ENCODE peak calls at places on chromosome 22, in six cellular contexts. One of them, this sample, is unnamed.

GRCh38 chr22:45112136-45112879 is 51.4 kb upstream of the NUP50 start:
- DNase-seq in upper lobe of right lung: peak
- DNase-seq in uterus: no peak
- DNase-seq in kidney epithelial cell: no peak
- DNase-seq in right atrium auricular region: no peak
- DNase-seq in upper lobe of left lung: no peak
- DNase-seq in this sample: no peak

GRCh38 chr22:48258841-48259240 is 1496.4 kb downstream of the TBC1D22A start:
- DNase-seq in upper lobe of right lung: no peak
- DNase-seq in uterus: no peak
- DNase-seq in kidney epithelial cell: no peak
- DNase-seq in right atrium auricular region: no peak
- DNase-seq in upper lobe of left lung: no peak
- DNase-seq in this sample: no peak

GRCh38 chr22:42747701-42748513 is 27.2 kb upstream of the A4GALT start:
- DNase-seq in upper lobe of right lung: no peak
- DNase-seq in uterus: no peak
- DNase-seq in kidney epithelial cell: no peak
- DNase-seq in right atrium auricular region: no peak
- DNase-seq in upper lobe of left lung: no peak
- DNase-seq in this sample: no peak

GRCh38 chr22:42991010-42991651 is 23.8 kb downstream of the PACSIN2 start:
- DNase-seq in upper lobe of right lung: no peak
- DNase-seq in uterus: no peak
- DNase-seq in kidney epithelial cell: peak
- DNase-seq in right atrium auricular region: no peak
- DNase-seq in upper lobe of left lung: no peak
- DNase-seq in this sample: peak

GRCh38 chr22:48569476-48570233 is 1258.0 kb downstream of the BRD1 start:
- DNase-seq in upper lobe of right lung: no peak
- DNase-seq in uterus: no peak
- DNase-seq in kidney epithelial cell: no peak
- DNase-seq in right atrium auricular region: no peak
- DNase-seq in upper lobe of left lung: no peak
- DNase-seq in this sample: no peak

GRCh38 chr22:30857103-30857502 is 111.5 kb downstream of the MORC2 start:
- DNase-seq in upper lobe of right lung: no peak
- DNase-seq in uterus: no peak
- DNase-seq in kidney epithelial cell: no peak
- DNase-seq in right atrium auricular region: peak
- DNase-seq in upper lobe of left lung: no peak
- DNase-seq in this sample: no peak

GRCh38 chr22:49928185-49928495 is 9.7 kb downstream of the CRELD2 start:
- DNase-seq in upper lobe of right lung: no peak
- DNase-seq in uterus: no peak
- DNase-seq in kidney epithelial cell: no peak
- DNase-seq in right atrium auricular region: no peak
- DNase-seq in upper lobe of left lung: no peak
- DNase-seq in this sample: no peak

GRCh38 chr22:44181033-44181911 is 547 bp downstream of the PARVG start:
- DNase-seq in upper lobe of right lung: peak
- DNase-seq in uterus: no peak
- DNase-seq in kidney epithelial cell: no peak
- DNase-seq in right atrium auricular region: no peak
- DNase-seq in upper lobe of left lung: peak
- DNase-seq in this sample: peak

GRCh38 chr22:16915711-16916110 is 90.5 kb upstream of the XKR3 start:
- DNase-seq in upper lobe of right lung: no peak
- DNase-seq in uterus: no peak
- DNase-seq in kidney epithelial cell: no peak
- DNase-seq in right atrium auricular region: no peak
- DNase-seq in upper lobe of left lung: no peak
- DNase-seq in this sample: no peak
- TF ChIP-seq CTCF in upper lobe of right lung: no peak
- TF ChIP-seq CTCF in uterus: no peak
- TF ChIP-seq CTCF in kidney epithelial cell: no peak
- TF ChIP-seq CTCF in right atrium auricular region: no peak
- TF ChIP-seq CTCF in upper lobe of left lung: no peak
- TF ChIP-seq CTCF in this sample: no peak

DNA sequence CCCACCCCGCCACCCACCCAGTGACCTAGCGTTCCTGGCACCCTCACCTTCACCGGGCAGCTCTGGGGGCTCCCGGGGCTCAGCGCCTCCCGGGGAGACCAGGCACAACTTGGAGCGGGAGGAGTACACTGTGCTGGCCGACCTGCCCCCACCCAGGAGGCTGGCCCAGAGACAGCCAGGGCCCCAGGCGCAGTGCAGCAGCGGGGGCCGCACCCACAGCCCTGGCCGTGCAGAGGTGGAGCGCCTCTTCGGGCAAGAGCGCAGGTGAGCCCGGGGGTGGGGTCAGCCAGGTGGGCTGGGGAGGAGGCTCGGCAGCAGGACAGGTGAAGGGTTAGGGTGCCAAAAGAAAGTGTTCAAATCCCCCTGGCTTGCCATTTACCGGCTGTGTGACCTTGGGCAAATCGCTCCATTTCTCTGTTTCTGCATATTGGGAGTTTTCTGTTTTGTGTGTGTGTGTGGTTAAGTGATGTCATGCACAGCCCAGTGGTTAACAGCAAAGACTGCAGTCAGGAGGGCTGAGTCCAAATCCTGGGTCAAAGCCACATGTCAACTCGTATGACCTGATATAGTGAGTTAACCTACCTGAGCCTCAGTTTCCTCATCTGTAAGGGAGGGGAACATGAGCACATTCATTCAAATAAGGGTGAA is 29.5 kb downstream of the TRIOBP start:
- DNase-seq in upper lobe of right lung: no peak
- DNase-seq in uterus: no peak
- DNase-seq in kidney epithelial cell: no peak
- DNase-seq in right atrium auricular region: no peak
- DNase-seq in upper lobe of left lung: no peak
- DNase-seq in this sample: no peak
- TF ChIP-seq CTCF in upper lobe of right lung: no peak
- TF ChIP-seq CTCF in uterus: no peak
- TF ChIP-seq CTCF in kidney epithelial cell: peak
- TF ChIP-seq CTCF in right atrium auricular region: no peak
- TF ChIP-seq CTCF in upper lobe of left lung: no peak
- TF ChIP-seq CTCF in this sample: no peak

DNA sequence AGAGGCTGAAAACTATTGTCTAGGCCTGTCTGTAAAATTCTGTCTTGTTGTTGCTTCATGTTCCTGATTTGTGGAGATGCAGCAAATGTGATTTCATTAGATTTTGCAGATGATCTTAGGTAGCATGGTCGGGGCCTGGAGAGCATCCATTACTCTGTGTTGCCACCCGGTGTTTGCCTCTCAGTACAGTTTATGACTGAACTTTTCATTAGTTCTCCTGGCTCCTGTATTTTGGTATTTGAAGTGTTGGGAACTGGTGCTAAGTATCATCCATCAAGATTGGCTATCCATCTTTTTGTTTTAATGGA is 7.7 kb downstream of the YWHAH start:
- DNase-seq in upper lobe of right lung: no peak
- DNase-seq in uterus: no peak
- DNase-seq in kidney epithelial cell: no peak
- DNase-seq in right atrium auricular region: no peak
- DNase-seq in upper lobe of left lung: no peak
- DNase-seq in this sample: no peak
- TF ChIP-seq CTCF in upper lobe of right lung: no peak
- TF ChIP-seq CTCF in uterus: no peak
- TF ChIP-seq CTCF in kidney epithelial cell: no peak
- TF ChIP-seq CTCF in right atrium auricular region: no peak
- TF ChIP-seq CTCF in upper lobe of left lung: no peak
- TF ChIP-seq CTCF in this sample: no peak

GRCh38 chr22:24146791-24147353 is 34.4 kb upstream of the SUSD2 start:
- DNase-seq in upper lobe of right lung: no peak
- DNase-seq in uterus: peak
- DNase-seq in kidney epithelial cell: no peak
- DNase-seq in right atrium auricular region: no peak
- DNase-seq in upper lobe of left lung: no peak
- DNase-seq in this sample: no peak
- TF ChIP-seq CTCF in upper lobe of right lung: no peak
- TF ChIP-seq CTCF in uterus: no peak
- TF ChIP-seq CTCF in kidney epithelial cell: no peak
- TF ChIP-seq CTCF in right atrium auricular region: no peak
- TF ChIP-seq CTCF in upper lobe of left lung: no peak
- TF ChIP-seq CTCF in this sample: no peak

DNA sequence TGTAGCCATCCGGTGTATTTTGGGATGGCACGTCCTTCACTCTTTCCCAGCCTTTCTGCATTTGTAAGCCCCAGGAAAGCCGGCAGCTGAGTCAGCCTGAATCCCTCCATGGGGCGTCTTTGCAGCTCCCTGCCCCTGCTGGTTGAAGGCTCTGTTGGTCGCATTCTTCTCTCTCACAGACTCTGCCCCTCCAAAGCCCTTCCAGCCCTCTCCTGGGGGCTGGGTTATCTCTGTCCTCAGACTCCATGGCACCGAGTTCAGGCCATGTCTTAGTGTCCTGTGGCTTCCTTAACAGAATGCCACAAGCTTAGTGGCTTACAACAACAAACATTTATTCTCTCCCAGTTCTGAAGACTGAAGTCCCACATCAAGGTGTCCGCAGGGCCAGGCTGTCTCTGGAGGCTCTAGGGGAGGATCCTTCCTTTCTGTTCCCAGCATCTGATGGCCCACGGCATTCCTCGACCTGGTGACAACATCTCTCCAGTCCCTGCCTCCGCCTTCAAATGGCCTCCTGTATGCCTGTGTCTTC is 62.2 kb downstream of the BCR start:
- DNase-seq in upper lobe of right lung: no peak
- DNase-seq in uterus: no peak
- DNase-seq in kidney epithelial cell: no peak
- DNase-seq in right atrium auricular region: no peak
- DNase-seq in upper lobe of left lung: no peak
- DNase-seq in this sample: no peak
- TF ChIP-seq CTCF in upper lobe of right lung: no peak
- TF ChIP-seq CTCF in uterus: no peak
- TF ChIP-seq CTCF in kidney epithelial cell: no peak
- TF ChIP-seq CTCF in right atrium auricular region: no peak
- TF ChIP-seq CTCF in upper lobe of left lung: no peak
- TF ChIP-seq CTCF in this sample: no peak

DNA sequence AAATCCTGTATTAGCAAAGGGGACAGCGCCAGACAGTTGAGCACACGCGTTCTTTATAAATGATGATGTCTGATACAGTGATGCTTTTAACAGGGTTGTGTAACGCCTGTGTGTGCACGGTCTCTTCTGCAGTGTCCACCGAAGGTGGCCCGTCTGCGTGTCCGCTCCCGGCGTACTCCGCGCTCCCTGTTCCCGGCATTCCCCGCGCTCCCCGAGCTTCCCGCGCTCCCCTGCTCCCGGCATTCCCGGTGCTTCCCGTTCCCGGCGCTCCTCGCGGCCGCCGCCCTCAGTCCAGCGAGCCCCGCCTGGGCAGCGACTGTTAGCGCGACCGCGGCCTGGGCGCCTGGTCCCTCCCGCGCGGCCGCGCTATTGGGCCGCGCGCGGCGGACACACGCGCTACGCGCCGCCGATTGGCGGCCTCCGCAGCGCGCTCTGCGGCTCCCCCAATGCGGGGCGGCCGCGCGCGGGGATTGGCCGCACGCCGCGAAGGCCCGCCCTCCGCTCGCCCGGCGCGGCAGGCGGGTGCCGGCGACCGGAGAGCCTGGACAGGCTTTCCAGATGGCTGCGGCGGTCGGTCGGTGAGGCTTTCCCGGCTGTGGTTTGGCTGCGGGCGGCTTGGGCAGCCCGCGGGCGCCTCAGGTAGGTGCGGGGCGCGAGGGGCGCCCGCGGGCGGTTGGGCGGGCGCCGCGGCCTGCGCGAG is at the start of gene DGCR8:
- DNase-seq in upper lobe of right lung: peak
- DNase-seq in uterus: peak
- DNase-seq in kidney epithelial cell: peak
- DNase-seq in right atrium auricular region: peak
- DNase-seq in upper lobe of left lung: peak
- DNase-seq in this sample: peak
- TF ChIP-seq CTCF in upper lobe of right lung: no peak
- TF ChIP-seq CTCF in uterus: peak
- TF ChIP-seq CTCF in kidney epithelial cell: no peak
- TF ChIP-seq CTCF in right atrium auricular region: no peak
- TF ChIP-seq CTCF in upper lobe of left lung: no peak
- TF ChIP-seq CTCF in this sample: no peak

DNA sequence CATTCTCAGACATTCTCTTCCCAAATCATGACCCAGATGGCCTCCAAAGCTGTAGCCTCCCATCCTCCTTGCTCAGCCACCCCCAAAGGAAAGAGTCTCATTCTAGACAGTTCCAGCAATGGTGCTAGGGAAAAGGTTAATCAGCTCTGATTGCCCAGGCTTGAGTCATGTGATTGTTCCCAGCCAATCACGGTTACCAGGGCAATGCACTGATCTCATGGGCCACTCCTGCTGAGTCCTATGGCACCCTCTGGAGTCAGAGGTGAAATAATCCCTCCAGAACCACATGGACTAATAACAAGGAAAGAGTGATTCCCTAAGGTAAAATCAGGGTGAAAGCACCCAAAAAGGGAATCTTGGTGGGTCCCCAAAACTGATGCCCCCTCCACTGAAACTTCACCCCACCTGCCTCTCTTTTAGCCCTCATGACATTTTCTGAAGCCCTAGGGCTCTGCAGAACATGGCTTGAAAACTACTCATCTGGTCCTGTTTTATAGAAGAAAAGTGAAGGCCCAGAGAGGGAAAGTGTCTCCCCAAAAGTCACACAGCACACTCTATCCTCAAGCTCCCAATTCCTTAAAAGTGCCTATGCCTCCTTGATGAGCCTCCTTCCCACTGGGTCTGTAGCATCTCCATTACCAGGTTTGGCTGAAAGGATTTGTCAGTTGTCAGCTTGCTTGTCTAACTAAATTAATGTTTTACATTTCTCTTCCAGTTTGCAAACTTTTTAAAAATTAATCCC is 203.7 kb downstream of the MN1 start:
- DNase-seq in upper lobe of right lung: no peak
- DNase-seq in uterus: no peak
- DNase-seq in kidney epithelial cell: no peak
- DNase-seq in right atrium auricular region: no peak
- DNase-seq in upper lobe of left lung: no peak
- DNase-seq in this sample: no peak
- TF ChIP-seq CTCF in upper lobe of right lung: no peak
- TF ChIP-seq CTCF in uterus: no peak
- TF ChIP-seq CTCF in kidney epithelial cell: no peak
- TF ChIP-seq CTCF in right atrium auricular region: no peak
- TF ChIP-seq CTCF in upper lobe of left lung: no peak
- TF ChIP-seq CTCF in this sample: no peak

GRCh38 chr22:17629646-17630045 is 1.1 kb upstream of the ATP6V1E1 start:
- DNase-seq in upper lobe of right lung: peak
- DNase-seq in uterus: no peak
- DNase-seq in kidney epithelial cell: no peak
- DNase-seq in right atrium auricular region: no peak
- DNase-seq in upper lobe of left lung: no peak
- DNase-seq in this sample: no peak
- TF ChIP-seq CTCF in upper lobe of right lung: no peak
- TF ChIP-seq CTCF in uterus: no peak
- TF ChIP-seq CTCF in kidney epithelial cell: no peak
- TF ChIP-seq CTCF in right atrium auricular region: no peak
- TF ChIP-seq CTCF in upper lobe of left lung: no peak
- TF ChIP-seq CTCF in this sample: no peak

GRCh38 chr22:39805117-39805516 is 88.4 kb downstream of the ENTHD1 start:
- DNase-seq in upper lobe of right lung: no peak
- DNase-seq in uterus: no peak
- DNase-seq in kidney epithelial cell: no peak
- DNase-seq in right atrium auricular region: no peak
- DNase-seq in upper lobe of left lung: no peak
- DNase-seq in this sample: no peak

GRCh38 chr22:39809772-39810557 is 83.6 kb downstream of the ENTHD1 start:
- DNase-seq in upper lobe of right lung: no peak
- DNase-seq in uterus: no peak
- DNase-seq in kidney epithelial cell: no peak
- DNase-seq in right atrium auricular region: no peak
- DNase-seq in upper lobe of left lung: no peak
- DNase-seq in this sample: no peak

GRCh38 chr22:39802682-39803081 is 90.9 kb downstream of the ENTHD1 start:
- DNase-seq in upper lobe of right lung: no peak
- DNase-seq in uterus: no peak
- DNase-seq in kidney epithelial cell: no peak
- DNase-seq in right atrium auricular region: no peak
- DNase-seq in upper lobe of left lung: no peak
- DNase-seq in this sample: no peak

GRCh38 chr22:39808087-39808486 is 85.5 kb downstream of the ENTHD1 start:
- DNase-seq in upper lobe of right lung: no peak
- DNase-seq in uterus: no peak
- DNase-seq in kidney epithelial cell: no peak
- DNase-seq in right atrium auricular region: no peak
- DNase-seq in upper lobe of left lung: no peak
- DNase-seq in this sample: no peak
- TF ChIP-seq CTCF in upper lobe of right lung: peak
- TF ChIP-seq CTCF in uterus: no peak
- TF ChIP-seq CTCF in kidney epithelial cell: peak
- TF ChIP-seq CTCF in right atrium auricular region: no peak
- TF ChIP-seq CTCF in upper lobe of left lung: no peak
- TF ChIP-seq CTCF in this sample: peak